ENCODE peak calls at places on chromosomes 6 and 20, in eight cellular contexts. One of them, this sample, is unnamed.

GRCh38 chr6:150915868-150916267 is 50.4 kb downstream of the MTHFD1L start:
- DNase-seq in IMR-90: no peak
- DNase-seq in A549: no peak
- DNase-seq in HCT116: no peak
- DNase-seq in Peyer's patch: no peak
- DNase-seq in heart left ventricle: no peak
- DNase-seq in right lobe of liver: no peak
- DNase-seq in ovary: no peak
- DNase-seq in this sample: no peak

GRCh38 chr20:51562334-51563140 is 20.0 kb upstream of the NFATC2 start:
- DNase-seq in IMR-90: peak
- DNase-seq in ovary: peak
- DNase-seq in heart left ventricle: peak
- DNase-seq in Peyer's patch: peak
- DNase-seq in right lobe of liver: peak
- DNase-seq in HCT116: peak
- DNase-seq in A549: peak
- DNase-seq in this sample: peak

GRCh38 chr6:14799928-14800327 is 445.9 kb upstream of the JARID2 start:
- DNase-seq in HCT116: peak
- DNase-seq in right lobe of liver: peak
- DNase-seq in ovary: peak
- DNase-seq in A549: peak
- DNase-seq in heart left ventricle: peak
- DNase-seq in Peyer's patch: peak
- DNase-seq in IMR-90: peak
- DNase-seq in this sample: no peak

GRCh38 chr6:36633915-36634314 is 39.8 kb downstream of the SRSF3 start:
- DNase-seq in HCT116: no peak
- DNase-seq in heart left ventricle: peak
- DNase-seq in right lobe of liver: peak
- DNase-seq in Peyer's patch: no peak
- DNase-seq in A549: no peak
- DNase-seq in ovary: peak
- DNase-seq in IMR-90: peak
- DNase-seq in this sample: no peak

GRCh38 chr6:95093154-95093553 is 484.2 kb upstream of the MANEA start:
- DNase-seq in right lobe of liver: no peak
- DNase-seq in IMR-90: peak
- DNase-seq in HCT116: no peak
- DNase-seq in A549: no peak
- DNase-seq in heart left ventricle: no peak
- DNase-seq in Peyer's patch: no peak
- DNase-seq in ovary: no peak
- DNase-seq in this sample: no peak

GRCh38 chr6:135675862-135676261 is 175.6 kb upstream of the PDE7B start:
- DNase-seq in Peyer's patch: no peak
- DNase-seq in right lobe of liver: no peak
- DNase-seq in A549: peak
- DNase-seq in HCT116: peak
- DNase-seq in ovary: no peak
- DNase-seq in IMR-90: peak
- DNase-seq in heart left ventricle: no peak
- DNase-seq in this sample: no peak

GRCh38 chr6:113434641-113435040 is 422.5 kb upstream of the MARCKS start:
- DNase-seq in heart left ventricle: no peak
- DNase-seq in HCT116: no peak
- DNase-seq in Peyer's patch: no peak
- DNase-seq in right lobe of liver: no peak
- DNase-seq in ovary: no peak
- DNase-seq in A549: no peak
- DNase-seq in IMR-90: no peak
- DNase-seq in this sample: no peak

GRCh38 chr6:144248470-144249301 is 36.4 kb upstream of the UTRN start:
- DNase-seq in IMR-90: peak
- DNase-seq in Peyer's patch: no peak
- DNase-seq in ovary: no peak
- DNase-seq in HCT116: no peak
- DNase-seq in heart left ventricle: no peak
- DNase-seq in A549: no peak
- DNase-seq in right lobe of liver: no peak
- DNase-seq in this sample: no peak

GRCh38 chr6:100353276-100354015 is 111.3 kb downstream of the SIM1 start:
- DNase-seq in IMR-90: peak
- DNase-seq in heart left ventricle: no peak
- DNase-seq in Peyer's patch: no peak
- DNase-seq in A549: no peak
- DNase-seq in HCT116: no peak
- DNase-seq in ovary: no peak
- DNase-seq in right lobe of liver: no peak
- DNase-seq in this sample: no peak

GRCh38 chr20:58989196-58989595 is 8.1 kb downstream of the NELFCD start:
- DNase-seq in IMR-90: no peak
- DNase-seq in Peyer's patch: no peak
- DNase-seq in right lobe of liver: peak
- DNase-seq in A549: no peak
- DNase-seq in HCT116: no peak
- DNase-seq in heart left ventricle: no peak
- DNase-seq in ovary: no peak
- DNase-seq in this sample: peak

GRCh38 chr6:70633870-70634269 is 33.8 kb upstream of the SMAP1 start:
- DNase-seq in right lobe of liver: no peak
- DNase-seq in A549: no peak
- DNase-seq in IMR-90: no peak
- DNase-seq in HCT116: no peak
- DNase-seq in heart left ventricle: no peak
- DNase-seq in Peyer's patch: no peak
- DNase-seq in ovary: no peak
- DNase-seq in this sample: no peak

GRCh38 chr6:70638468-70638867 is 29.2 kb upstream of the SMAP1 start:
- DNase-seq in right lobe of liver: no peak
- DNase-seq in A549: no peak
- DNase-seq in ovary: no peak
- DNase-seq in Peyer's patch: no peak
- DNase-seq in IMR-90: no peak
- DNase-seq in HCT116: no peak
- DNase-seq in heart left ventricle: no peak
- DNase-seq in this sample: no peak

DNA sequence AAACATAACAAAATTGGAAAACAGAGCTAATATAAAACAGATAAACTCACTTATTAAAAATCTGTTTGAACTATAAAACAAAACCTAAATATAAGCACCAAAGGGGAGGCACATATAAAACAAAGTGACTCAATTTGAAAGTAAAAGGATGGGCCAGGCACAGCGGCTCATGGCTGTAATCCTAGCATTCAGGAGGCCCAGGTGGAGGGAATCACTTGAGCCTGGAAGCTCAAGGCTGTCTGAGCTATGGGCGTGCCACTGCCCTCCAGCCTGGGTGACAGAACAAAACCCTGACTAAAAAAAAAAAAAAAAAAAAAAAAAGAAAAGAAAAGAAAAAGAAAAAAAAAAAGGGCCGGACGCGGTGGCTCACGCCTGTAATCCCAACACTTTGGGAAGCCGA is 31.1 kb upstream of the SMAP1 start:
- DNase-seq in A549: no peak
- DNase-seq in heart left ventricle: no peak
- DNase-seq in Peyer's patch: no peak
- DNase-seq in IMR-90: no peak
- DNase-seq in right lobe of liver: no peak
- DNase-seq in ovary: no peak
- DNase-seq in HCT116: no peak
- DNase-seq in this sample: no peak
- TF ChIP-seq POLR2A in A549: no peak
- TF ChIP-seq POLR2A in heart left ventricle: no peak
- TF ChIP-seq POLR2A in Peyer's patch: no peak
- TF ChIP-seq POLR2A in IMR-90: no peak
- TF ChIP-seq POLR2A in right lobe of liver: no peak
- TF ChIP-seq POLR2A in ovary: no peak
- TF ChIP-seq POLR2A in HCT116: no peak
- TF ChIP-seq POLR2A in this sample: no peak

GRCh38 chr20:3042621-3043020 is 801 bp upstream of the GNRH2 start:
- DNase-seq in Peyer's patch: no peak
- DNase-seq in A549: no peak
- DNase-seq in IMR-90: no peak
- DNase-seq in ovary: peak
- DNase-seq in right lobe of liver: peak
- DNase-seq in HCT116: no peak
- DNase-seq in heart left ventricle: peak
- DNase-seq in this sample: no peak

GRCh38 chr20:3043381-3043780 is at the start of gene GNRH2:
- DNase-seq in IMR-90: no peak
- DNase-seq in Peyer's patch: no peak
- DNase-seq in A549: no peak
- DNase-seq in right lobe of liver: no peak
- DNase-seq in heart left ventricle: no peak
- DNase-seq in HCT116: no peak
- DNase-seq in ovary: no peak
- DNase-seq in this sample: no peak

GRCh38 chr20:3045042-3045815 is 623 bp upstream of the MRPS26 start:
- DNase-seq in right lobe of liver: peak
- DNase-seq in ovary: no peak
- DNase-seq in heart left ventricle: no peak
- DNase-seq in A549: no peak
- DNase-seq in Peyer's patch: peak
- DNase-seq in HCT116: no peak
- DNase-seq in IMR-90: peak
- DNase-seq in this sample: peak

GRCh38 chr20:3045816-3046676 is at the start of gene MRPS26:
- DNase-seq in Peyer's patch: peak
- DNase-seq in A549: peak
- DNase-seq in right lobe of liver: peak
- DNase-seq in heart left ventricle: peak
- DNase-seq in IMR-90: peak
- DNase-seq in ovary: peak
- DNase-seq in HCT116: peak
- DNase-seq in this sample: peak

DNA sequence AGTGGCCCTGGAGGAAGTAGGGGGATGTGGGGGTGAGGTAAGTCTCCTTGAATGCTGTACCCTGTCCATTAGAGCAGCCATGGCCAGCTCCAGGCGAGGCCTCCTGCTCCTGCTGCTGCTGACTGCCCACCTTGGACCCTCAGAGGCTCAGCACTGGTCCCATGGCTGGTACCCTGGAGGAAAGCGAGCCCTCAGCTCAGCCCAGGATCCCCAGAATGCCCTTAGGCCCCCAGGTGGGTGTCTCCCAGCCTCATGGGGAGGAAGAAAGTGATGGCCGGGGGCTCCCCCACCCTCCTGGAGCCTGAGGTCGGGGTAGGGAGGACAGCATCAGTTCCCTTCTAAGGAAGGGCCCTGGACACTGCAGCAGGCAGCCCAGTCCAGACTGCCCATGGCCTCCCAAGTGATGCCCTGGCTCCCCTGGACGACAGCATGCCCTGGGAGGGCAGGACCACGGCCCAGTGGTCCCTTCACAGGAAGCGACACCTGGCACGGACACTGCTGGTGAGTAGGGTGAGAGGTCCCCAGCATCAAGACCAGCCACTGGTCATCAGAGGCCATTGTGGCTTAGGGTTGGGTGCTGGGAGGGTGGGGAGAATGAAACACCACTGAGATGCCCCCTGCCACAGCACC is 1.0 kb downstream of the GNRH2 start:
- DNase-seq in ovary: peak
- DNase-seq in Peyer's patch: no peak
- DNase-seq in HCT116: no peak
- DNase-seq in IMR-90: no peak
- DNase-seq in heart left ventricle: peak
- DNase-seq in A549: no peak
- DNase-seq in right lobe of liver: no peak
- DNase-seq in this sample: no peak
- H3K27ac ChIP-seq in ovary: peak
- H3K27ac ChIP-seq in Peyer's patch: no peak
- H3K27ac ChIP-seq in HCT116: peak
- H3K27ac ChIP-seq in IMR-90: no peak
- H3K27ac ChIP-seq in heart left ventricle: peak
- H3K27ac ChIP-seq in A549: no peak
- H3K27ac ChIP-seq in right lobe of liver: no peak
- H3K27ac ChIP-seq in this sample: no peak

GRCh38 chr20:38241201-38241600 is 19.3 kb downstream of the KIAA1755 start:
- DNase-seq in HCT116: no peak
- DNase-seq in right lobe of liver: no peak
- DNase-seq in Peyer's patch: no peak
- DNase-seq in IMR-90: no peak
- DNase-seq in ovary: peak
- DNase-seq in heart left ventricle: no peak
- DNase-seq in A549: no peak
- DNase-seq in this sample: no peak

GRCh38 chr20:38242848-38243449 is 17.6 kb downstream of the KIAA1755 start:
- DNase-seq in ovary: no peak
- DNase-seq in HCT116: peak
- DNase-seq in IMR-90: no peak
- DNase-seq in heart left ventricle: no peak
- DNase-seq in A549: peak
- DNase-seq in Peyer's patch: no peak
- DNase-seq in right lobe of liver: no peak
- DNase-seq in this sample: no peak

GRCh38 chr20:38237381-38237780 is 23.2 kb downstream of the KIAA1755 start:
- DNase-seq in right lobe of liver: no peak
- DNase-seq in IMR-90: no peak
- DNase-seq in A549: no peak
- DNase-seq in Peyer's patch: no peak
- DNase-seq in heart left ventricle: no peak
- DNase-seq in HCT116: no peak
- DNase-seq in ovary: no peak
- DNase-seq in this sample: no peak

GRCh38 chr20:38238834-38239233 is 21.7 kb downstream of the KIAA1755 start:
- DNase-seq in A549: no peak
- DNase-seq in ovary: no peak
- DNase-seq in HCT116: no peak
- DNase-seq in Peyer's patch: no peak
- DNase-seq in heart left ventricle: no peak
- DNase-seq in right lobe of liver: no peak
- DNase-seq in IMR-90: no peak
- DNase-seq in this sample: no peak

GRCh38 chr20:38239406-38239805 is 21.1 kb downstream of the KIAA1755 start:
- DNase-seq in right lobe of liver: no peak
- DNase-seq in heart left ventricle: no peak
- DNase-seq in IMR-90: no peak
- DNase-seq in ovary: peak
- DNase-seq in HCT116: no peak
- DNase-seq in A549: no peak
- DNase-seq in Peyer's patch: no peak
- DNase-seq in this sample: no peak
- TF ChIP-seq POLR2A in right lobe of liver: no peak
- TF ChIP-seq POLR2A in heart left ventricle: no peak
- TF ChIP-seq POLR2A in IMR-90: no peak
- TF ChIP-seq POLR2A in ovary: no peak
- TF ChIP-seq POLR2A in HCT116: no peak
- TF ChIP-seq POLR2A in A549: no peak
- TF ChIP-seq POLR2A in Peyer's patch: no peak
- TF ChIP-seq POLR2A in this sample: no peak

DNA sequence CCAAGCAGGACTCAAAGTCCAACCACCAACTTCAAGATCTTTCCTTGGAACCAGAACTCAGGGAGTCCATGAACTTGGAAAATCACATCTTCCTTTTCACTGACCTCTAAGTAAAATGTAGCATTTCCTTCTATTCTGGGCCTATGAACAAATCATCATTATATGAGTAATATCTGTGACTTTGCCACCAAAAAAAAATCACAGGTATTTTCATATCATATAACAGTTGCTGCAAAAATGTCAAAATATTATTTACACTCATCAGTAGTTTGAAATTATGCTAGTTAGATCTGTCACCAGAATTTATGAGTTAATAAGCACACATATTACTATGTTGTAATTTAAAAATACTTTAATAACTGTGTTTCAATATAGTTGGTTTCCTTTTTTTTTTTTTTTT is 27.3 kb upstream of the TLDC2 start:
- DNase-seq in heart left ventricle: no peak
- DNase-seq in A549: no peak
- DNase-seq in IMR-90: no peak
- DNase-seq in Peyer's patch: no peak
- DNase-seq in ovary: no peak
- DNase-seq in right lobe of liver: no peak
- DNase-seq in HCT116: no peak
- DNase-seq in this sample: no peak
- H3K27ac ChIP-seq in heart left ventricle: peak
- H3K27ac ChIP-seq in A549: peak
- H3K27ac ChIP-seq in IMR-90: peak
- H3K27ac ChIP-seq in Peyer's patch: peak
- H3K27ac ChIP-seq in ovary: peak
- H3K27ac ChIP-seq in right lobe of liver: no peak
- H3K27ac ChIP-seq in HCT116: no peak
- H3K27ac ChIP-seq in this sample: peak